ENCODE peak calls at places on chromosomes 1 and 21, in five cellular contexts. One of them, this sample, is unnamed.

GRCh38 chr1:31224102-31224501 is 15.6 kb downstream of the NKAIN1 start:
- DNase-seq in fibroblast of lung: no peak
- DNase-seq in H7: peak; percentile 20
- DNase-seq in CD8-positive, alpha-beta memory T cell: no peak
- DNase-seq in K562: no peak
- DNase-seq in this sample: no peak

GRCh38 chr1:38296047-38296446 is 249.5 kb upstream of the POU3F1 start:
- DNase-seq in K562: no peak
- DNase-seq in fibroblast of lung: no peak
- DNase-seq in H7: no peak
- DNase-seq in CD8-positive, alpha-beta memory T cell: no peak
- DNase-seq in this sample: no peak

GRCh38 chr21:46413365-46413696 is 45.4 kb upstream of the DIP2A start:
- DNase-seq in CD8-positive, alpha-beta memory T cell: no peak
- DNase-seq in K562: no peak
- DNase-seq in fibroblast of lung: no peak
- DNase-seq in H7: no peak
- DNase-seq in this sample: no peak

GRCh38 chr21:45643021-45643980 is at the start of gene PCBP3:
- DNase-seq in K562: peak; percentile 99
- DNase-seq in CD8-positive, alpha-beta memory T cell: peak; percentile 76
- DNase-seq in H7: peak; percentile 99
- DNase-seq in fibroblast of lung: peak; percentile 97
- DNase-seq in this sample: peak; percentile 91

GRCh38 chr21:16650984-16651383 is 861.9 kb upstream of the CXADR start:
- DNase-seq in CD8-positive, alpha-beta memory T cell: no peak
- DNase-seq in K562: no peak
- DNase-seq in H7: no peak
- DNase-seq in fibroblast of lung: no peak
- DNase-seq in this sample: no peak

GRCh38 chr21:37146320-37147225 is 73.5 kb downstream of the TTC3 start:
- DNase-seq in H7: no peak
- DNase-seq in CD8-positive, alpha-beta memory T cell: no peak
- DNase-seq in fibroblast of lung: no peak
- DNase-seq in K562: no peak
- DNase-seq in this sample: no peak

GRCh38 chr1:198771562-198772153 is 132.8 kb downstream of the PTPRC start:
- DNase-seq in H7: no peak
- DNase-seq in K562: no peak
- DNase-seq in CD8-positive, alpha-beta memory T cell: no peak
- DNase-seq in fibroblast of lung: peak; percentile 66
- DNase-seq in this sample: peak; percentile 50

GRCh38 chr21:42231761-42232160 is 12.8 kb downstream of the ABCG1 start:
- DNase-seq in fibroblast of lung: no peak
- DNase-seq in CD8-positive, alpha-beta memory T cell: no peak
- DNase-seq in H7: no peak
- DNase-seq in K562: no peak
- DNase-seq in this sample: no peak

GRCh38 chr1:53369761-53370160 is 41.9 kb upstream of the LRP8 start:
- DNase-seq in fibroblast of lung: no peak
- DNase-seq in K562: no peak
- DNase-seq in H7: peak; percentile 24
- DNase-seq in CD8-positive, alpha-beta memory T cell: no peak
- DNase-seq in this sample: peak; percentile 6

GRCh38 chr1:29901618-29902017 is 665.3 kb downstream of the PTPRU start:
- DNase-seq in CD8-positive, alpha-beta memory T cell: no peak
- DNase-seq in H7: peak; percentile 68
- DNase-seq in fibroblast of lung: no peak
- DNase-seq in K562: no peak
- DNase-seq in this sample: no peak

GRCh38 chr1:28580706-28581530 is 11.1 kb upstream of the RAB42 start:
- DNase-seq in H7: no peak
- DNase-seq in fibroblast of lung: peak; percentile 53
- DNase-seq in K562: peak; percentile 55
- DNase-seq in CD8-positive, alpha-beta memory T cell: peak; percentile 31
- DNase-seq in this sample: peak; percentile 26
- H3K27me3 ChIP-seq in H7: peaks cover 3% of the 10 kb centered on the region
- H3K27me3 ChIP-seq in fibroblast of lung: no peaks in the 10 kb centered on the region
- H3K27me3 ChIP-seq in K562: no peaks in the 10 kb centered on the region
- H3K27me3 ChIP-seq in CD8-positive, alpha-beta memory T cell: no peaks in the 10 kb centered on the region
- H3K27me3 ChIP-seq in this sample: no peaks in the 10 kb centered on the region

DNA sequence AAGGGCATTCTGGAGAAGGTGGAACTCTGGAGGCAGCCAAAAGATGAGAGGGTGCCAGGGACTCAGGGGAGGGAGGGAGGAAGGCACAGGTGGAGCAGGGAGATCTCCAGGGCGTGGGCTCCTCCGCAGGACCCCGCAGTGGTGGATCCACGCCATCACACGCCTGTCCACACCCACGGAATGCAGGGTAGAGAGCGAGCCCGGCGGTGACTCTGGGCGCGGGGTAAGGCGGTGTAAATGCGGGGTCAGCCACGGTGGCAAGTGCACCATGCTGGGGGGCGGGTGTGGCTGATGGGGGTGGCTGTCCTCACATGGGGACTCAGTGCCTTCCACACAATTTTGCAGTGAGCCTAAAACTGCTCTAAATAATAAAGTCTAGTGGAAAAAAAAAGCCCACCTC is 105.1 kb upstream of the TTC34 start:
- DNase-seq in CD8-positive, alpha-beta memory T cell: no peak
- DNase-seq in fibroblast of lung: no peak
- DNase-seq in H7: no peak
- DNase-seq in K562: no peak
- DNase-seq in this sample: no peak
- H3K27me3 ChIP-seq in CD8-positive, alpha-beta memory T cell: no peaks in the 10 kb centered on the region
- H3K27me3 ChIP-seq in fibroblast of lung: no peaks in the 10 kb centered on the region
- H3K27me3 ChIP-seq in H7: no peaks in the 10 kb centered on the region
- H3K27me3 ChIP-seq in K562: peaks cover 13% of the 10 kb centered on the region
- H3K27me3 ChIP-seq in this sample: peaks cover 26% of the 10 kb centered on the region

GRCh38 chr1:170853302-170853701 is 82.0 kb upstream of the MROH9 start:
- DNase-seq in CD8-positive, alpha-beta memory T cell: no peak
- DNase-seq in K562: no peak
- DNase-seq in fibroblast of lung: no peak
- DNase-seq in H7: no peak
- DNase-seq in this sample: no peak

GRCh38 chr1:170853867-170854266 is 81.5 kb upstream of the MROH9 start:
- DNase-seq in fibroblast of lung: no peak
- DNase-seq in CD8-positive, alpha-beta memory T cell: no peak
- DNase-seq in H7: no peak
- DNase-seq in K562: no peak
- DNase-seq in this sample: no peak

GRCh38 chr1:170856455-170856854 is 78.9 kb upstream of the MROH9 start:
- DNase-seq in K562: no peak
- DNase-seq in H7: no peak
- DNase-seq in fibroblast of lung: no peak
- DNase-seq in CD8-positive, alpha-beta memory T cell: no peak
- DNase-seq in this sample: no peak

GRCh38 chr1:170857955-170858354 is 77.4 kb upstream of the MROH9 start:
- DNase-seq in fibroblast of lung: no peak
- DNase-seq in H7: no peak
- DNase-seq in K562: no peak
- DNase-seq in CD8-positive, alpha-beta memory T cell: no peak
- DNase-seq in this sample: no peak

DNA sequence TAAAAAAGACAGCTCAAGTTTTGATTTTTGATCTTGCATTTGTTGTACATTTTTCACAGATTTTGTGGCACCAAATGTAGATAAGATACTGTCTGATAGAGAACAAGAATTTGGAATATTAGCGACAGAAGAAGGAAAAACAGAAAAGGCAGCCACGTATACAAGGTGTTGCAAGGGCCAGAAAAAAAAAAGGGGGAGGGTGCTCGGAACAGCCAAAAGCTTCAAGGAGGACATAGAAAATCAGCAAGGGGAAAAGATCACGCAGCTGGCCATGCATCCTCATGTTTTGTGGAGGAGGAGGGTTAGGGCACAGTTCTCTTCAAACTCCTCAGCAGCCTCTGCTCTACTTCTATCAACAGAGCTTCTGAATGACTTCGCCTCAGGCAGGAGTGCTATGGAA is 80.7 kb upstream of the MROH9 start:
- DNase-seq in H7: no peak
- DNase-seq in K562: no peak
- DNase-seq in CD8-positive, alpha-beta memory T cell: no peak
- DNase-seq in fibroblast of lung: no peak
- DNase-seq in this sample: no peak
- H3K27me3 ChIP-seq in H7: no peaks in the 10 kb centered on the region
- H3K27me3 ChIP-seq in K562: no peaks in the 10 kb centered on the region
- H3K27me3 ChIP-seq in CD8-positive, alpha-beta memory T cell: no peaks in the 10 kb centered on the region
- H3K27me3 ChIP-seq in fibroblast of lung: no peaks in the 10 kb centered on the region
- H3K27me3 ChIP-seq in this sample: no peaks in the 10 kb centered on the region

GRCh38 chr1:228770779-228771223 is 35.5 kb downstream of the RHOU start:
- DNase-seq in fibroblast of lung: no peak
- DNase-seq in CD8-positive, alpha-beta memory T cell: no peak
- DNase-seq in H7: no peak
- DNase-seq in K562: no peak
- DNase-seq in this sample: no peak

GRCh38 chr1:228768345-228768717 is 33.1 kb downstream of the RHOU start:
- DNase-seq in CD8-positive, alpha-beta memory T cell: no peak
- DNase-seq in K562: no peak
- DNase-seq in H7: no peak
- DNase-seq in fibroblast of lung: no peak
- DNase-seq in this sample: no peak

GRCh38 chr1:228766788-228767187 is 31.5 kb downstream of the RHOU start:
- DNase-seq in fibroblast of lung: no peak
- DNase-seq in K562: no peak
- DNase-seq in CD8-positive, alpha-beta memory T cell: no peak
- DNase-seq in H7: no peak
- DNase-seq in this sample: no peak

GRCh38 chr1:228765543-228765942 is 30.3 kb downstream of the RHOU start:
- DNase-seq in K562: no peak
- DNase-seq in fibroblast of lung: no peak
- DNase-seq in CD8-positive, alpha-beta memory T cell: no peak
- DNase-seq in H7: no peak
- DNase-seq in this sample: no peak

GRCh38 chr1:228767636-228768344 is 32.5 kb downstream of the RHOU start:
- DNase-seq in K562: no peak
- DNase-seq in fibroblast of lung: no peak
- DNase-seq in H7: no peak
- DNase-seq in CD8-positive, alpha-beta memory T cell: no peak
- DNase-seq in this sample: no peak
- H3K27me3 ChIP-seq in K562: peaks cover 2% of the 10 kb centered on the region
- H3K27me3 ChIP-seq in fibroblast of lung: no peaks in the 10 kb centered on the region
- H3K27me3 ChIP-seq in H7: peaks cover 1% of the 10 kb centered on the region
- H3K27me3 ChIP-seq in CD8-positive, alpha-beta memory T cell: no peaks in the 10 kb centered on the region
- H3K27me3 ChIP-seq in this sample: peaks cover 13% of the 10 kb centered on the region